ENCODE peak calls at places on chromosome X, in eight cellular contexts. F, G, X, E, Y, L, B and J are unnamed samples.

GRCh38 chrX:99394450-99394849 is 1015.6 kb downstream of the PCDH19 start:
- DNase-seq in L (no peak), X (no peak), E (no peak), B (no peak), G (no peak), Y (no peak), F (no peak), J (no peak)

GRCh38 chrX:46953597-46953996 is 41.4 kb downstream of the JADE3 start:
- DNase-seq in L (no peak), E (no peak), Y (no peak), X (no peak), B (peak), G (no peak), F (no peak), J (no peak)

GRCh38 chrX:65821721-65822496 is 154.5 kb downstream of the MSN start:
- DNase-seq in F (no peak), E (peak), Y (no peak), B (no peak), X (no peak), L (peak), G (peak), J (peak)

GRCh38 chrX:42027367-42028025 is 104.1 kb upstream of the CASK start:
- DNase-seq in L (no peak), E (no peak), F (no peak), Y (no peak), G (no peak), X (no peak), B (no peak), J (no peak)

GRCh38 chrX:131728295-131729145 is 184.6 kb downstream of the OR13H1 start:
- DNase-seq in L (no peak), G (no peak), X (peak), F (peak), B (peak), E (no peak), Y (no peak), J (no peak)

GRCh38 chrX:112536544-112536943 is 143.2 kb downstream of the LHFPL1 start:
- DNase-seq in Y (no peak), G (no peak), L (no peak), F (no peak), X (no peak), B (no peak), E (no peak), J (no peak)

GRCh38 chrX:7444967-7445366 is 297.0 kb upstream of the PUDP start:
- DNase-seq in Y (no peak), E (no peak), X (no peak), L (no peak), B (no peak), G (no peak), F (no peak), J (no peak)

GRCh38 chrX:79361192-79361870 is 5.8 kb downstream of the ITM2A start:
- DNase-seq in X (no peak), G (no peak), E (no peak), B (no peak), Y (no peak), L (peak), F (no peak), J (no peak)

GRCh38 chrX:142998447-142999208 is 27.1 kb upstream of the SPANXN4 start:
- DNase-seq in E (no peak), F (no peak), Y (no peak), G (no peak), X (no peak), B (no peak), L (no peak), J (no peak)

GRCh38 chrX:87788976-87789375 is 271.4 kb downstream of the KLHL4 start:
- DNase-seq in F (no peak), Y (no peak), X (no peak), G (no peak), E (no peak), B (no peak), L (no peak), J (no peak)

GRCh38 chrX:143994206-143994605 is 110.3 kb downstream of the UBE2NL start:
- DNase-seq in Y (no peak), F (peak), E (no peak), B (peak), G (no peak), L (no peak), X (no peak), J (no peak)

GRCh38 chrX:132875705-132876508 is 82.5 kb downstream of the HS6ST2 start:
- DNase-seq in L (no peak), X (no peak), Y (no peak), B (no peak), E (no peak), G (no peak), F (no peak), J (no peak)

GRCh38 chrX:42704454-42704853 is 73.5 kb downstream of the PPP1R2C start:
- DNase-seq in B (peak), X (no peak), E (no peak), Y (no peak), L (no peak), G (no peak), F (peak), J (no peak)

GRCh38 chrX:153685179-153685536 is 2.6 kb upstream of the SLC6A8 start:
- DNase-seq in G (no peak), F (no peak), E (no peak), X (no peak), L (no peak), Y (no peak), B (no peak), J (no peak)

GRCh38 chrX:31988975-31989374 is 917.1 kb upstream of the FTHL17 start:
- DNase-seq in L (no peak), B (no peak), E (no peak), X (no peak), Y (no peak), G (no peak), F (no peak), J (no peak)

GRCh38 chrX:100673397-100673953 is 29.5 kb downstream of the SRPX2 start:
- DNase-seq in B (peak), X (no peak), F (peak), G (no peak), Y (no peak), L (no peak), E (no peak), J (no peak)

GRCh38 chrX:48937065-48937907 is 18.5 kb upstream of the PIM2 start:
- DNase-seq in E (peak), L (peak), X (no peak), Y (no peak), B (peak), F (peak), G (no peak), J (no peak)

GRCh38 chrX:153297376-153297775 is 24.2 kb downstream of the PNMA6F start:
- DNase-seq in B (no peak), E (no peak), G (no peak), Y (no peak), X (no peak), F (no peak), L (no peak), J (no peak)

GRCh38 chrX:1524874-1525582 is 12.0 kb downstream of the P2RY8 start:
- DNase-seq in L (no peak), E (no peak), G (no peak), F (no peak), B (no peak), X (peak), Y (no peak), J (no peak)

GRCh38 chrX:1727531-1728027 is 112.7 kb downstream of the ASMT start:
- DNase-seq in F (peak), X (peak), Y (no peak), L (no peak), G (no peak), B (no peak), E (no peak), J (peak)

GRCh38 chrX:54066841-54067240 is 22.6 kb upstream of the PHF8 start:
- DNase-seq in B (peak), F (peak), L (no peak), Y (no peak), G (no peak), X (no peak), E (no peak), J (no peak)